ENCODE peak calls at places on chromosomes 4 and X, in six cellular contexts. One of them, this sample, is unnamed.

GRCh38 chr4:70979445-70980008 is 13.9 kb upstream of the DCK start:
- DNase-seq in heart left ventricle: no peak
- DNase-seq in stomach: no peak
- DNase-seq in A549: no peak
- DNase-seq in GM12878: no peak
- DNase-seq in adrenal gland: no peak
- DNase-seq in this sample: no peak

GRCh38 chrX:138925330-138925729 is 213.8 kb upstream of the FGF13 start:
- DNase-seq in A549: peak
- DNase-seq in stomach: no peak
- DNase-seq in GM12878: no peak
- DNase-seq in adrenal gland: peak
- DNase-seq in heart left ventricle: no peak
- DNase-seq in this sample: no peak

GRCh38 chrX:85140963-85141362 is 102.6 kb downstream of the SATL1 start:
- DNase-seq in A549: no peak
- DNase-seq in GM12878: no peak
- DNase-seq in heart left ventricle: no peak
- DNase-seq in adrenal gland: no peak
- DNase-seq in stomach: no peak
- DNase-seq in this sample: no peak

GRCh38 chr4:110926841-110927400 is 304.0 kb upstream of the PITX2 start:
- DNase-seq in stomach: no peak
- DNase-seq in adrenal gland: no peak
- DNase-seq in heart left ventricle: no peak
- DNase-seq in GM12878: no peak
- DNase-seq in A549: peak
- DNase-seq in this sample: no peak

GRCh38 chr4:185559913-185560281 is 24.6 kb upstream of the PDLIM3 start:
- DNase-seq in adrenal gland: no peak
- DNase-seq in A549: peak
- DNase-seq in stomach: peak
- DNase-seq in GM12878: no peak
- DNase-seq in heart left ventricle: peak
- DNase-seq in this sample: no peak

GRCh38 chrX:17377047-17377692 is 2.2 kb downstream of the NHS start:
- DNase-seq in GM12878: no peak
- DNase-seq in A549: peak
- DNase-seq in adrenal gland: peak
- DNase-seq in stomach: peak
- DNase-seq in heart left ventricle: peak
- DNase-seq in this sample: peak

GRCh38 chr4:21366840-21367239 is 581.7 kb downstream of the KCNIP4 start:
- DNase-seq in A549: no peak
- DNase-seq in GM12878: no peak
- DNase-seq in adrenal gland: no peak
- DNase-seq in heart left ventricle: no peak
- DNase-seq in stomach: no peak
- DNase-seq in this sample: no peak

GRCh38 chr4:77022581-77023133 is 53.1 kb downstream of the CCNI start:
- DNase-seq in heart left ventricle: no peak
- DNase-seq in adrenal gland: no peak
- DNase-seq in stomach: no peak
- DNase-seq in A549: no peak
- DNase-seq in GM12878: no peak
- DNase-seq in this sample: no peak

GRCh38 chr4:41430796-41431195 is 107.2 kb upstream of the LIMCH1 start:
- DNase-seq in heart left ventricle: no peak
- DNase-seq in A549: no peak
- DNase-seq in adrenal gland: no peak
- DNase-seq in stomach: no peak
- DNase-seq in GM12878: no peak
- DNase-seq in this sample: no peak

GRCh38 chr4:83454626-83455025 is 997 bp downstream of the HELQ start:
- DNase-seq in stomach: no peak
- DNase-seq in heart left ventricle: no peak
- DNase-seq in GM12878: no peak
- DNase-seq in adrenal gland: no peak
- DNase-seq in A549: no peak
- DNase-seq in this sample: no peak

GRCh38 chr4:16617416-16617815 is 281.0 kb downstream of the LDB2 start:
- DNase-seq in stomach: no peak
- DNase-seq in adrenal gland: no peak
- DNase-seq in A549: no peak
- DNase-seq in heart left ventricle: no peak
- DNase-seq in GM12878: no peak
- DNase-seq in this sample: no peak

GRCh38 chr4:158006973-158007372 is 165.9 kb downstream of the GASK1B start:
- DNase-seq in GM12878: no peak
- DNase-seq in A549: no peak
- DNase-seq in stomach: no peak
- DNase-seq in heart left ventricle: no peak
- DNase-seq in adrenal gland: no peak
- DNase-seq in this sample: no peak

GRCh38 chr4:73891739-73892405 is 22.7 kb downstream of the CXCL1 start:
- DNase-seq in heart left ventricle: no peak
- DNase-seq in stomach: no peak
- DNase-seq in A549: peak
- DNase-seq in GM12878: no peak
- DNase-seq in adrenal gland: no peak
- DNase-seq in this sample: no peak

GRCh38 chr4:118821590-118822293 is 14.2 kb downstream of the SEC24D start:
- DNase-seq in GM12878: no peak
- DNase-seq in adrenal gland: no peak
- DNase-seq in A549: no peak
- DNase-seq in stomach: no peak
- DNase-seq in heart left ventricle: no peak
- DNase-seq in this sample: peak

GRCh38 chr4:1364748-1365147 is 17.7 kb downstream of the UVSSA start:
- DNase-seq in stomach: no peak
- DNase-seq in A549: no peak
- DNase-seq in heart left ventricle: no peak
- DNase-seq in adrenal gland: no peak
- DNase-seq in GM12878: no peak
- DNase-seq in this sample: no peak

GRCh38 chr4:80071643-80072606 is 1.1 kb downstream of the ANTXR2 start:
- DNase-seq in heart left ventricle: peak
- DNase-seq in GM12878: peak
- DNase-seq in A549: peak
- DNase-seq in stomach: peak
- DNase-seq in adrenal gland: peak
- DNase-seq in this sample: peak

GRCh38 chr4:172726001-172726423 is 442.6 kb upstream of the GALNT7 start:
- DNase-seq in stomach: peak
- DNase-seq in GM12878: no peak
- DNase-seq in adrenal gland: no peak
- DNase-seq in heart left ventricle: no peak
- DNase-seq in A549: peak
- DNase-seq in this sample: peak

GRCh38 chr4:87353592-87353991 is 30.9 kb upstream of the HSD17B13 start:
- DNase-seq in adrenal gland: peak
- DNase-seq in A549: peak
- DNase-seq in stomach: no peak
- DNase-seq in heart left ventricle: no peak
- DNase-seq in GM12878: peak
- DNase-seq in this sample: no peak

GRCh38 chr4:150682126-150682525 is 100.2 kb downstream of the MAB21L2 start:
- DNase-seq in stomach: no peak
- DNase-seq in heart left ventricle: no peak
- DNase-seq in GM12878: no peak
- DNase-seq in A549: no peak
- DNase-seq in adrenal gland: no peak
- DNase-seq in this sample: no peak

GRCh38 chr4:2353222-2354107 is 65.0 kb downstream of the ZFYVE28 start:
- DNase-seq in heart left ventricle: peak
- DNase-seq in GM12878: no peak
- DNase-seq in A549: no peak
- DNase-seq in stomach: no peak
- DNase-seq in adrenal gland: peak
- DNase-seq in this sample: no peak

GRCh38 chr4:55808187-55808586 is 11.4 kb upstream of the EXOC1L start:
- DNase-seq in stomach: no peak
- DNase-seq in adrenal gland: no peak
- DNase-seq in A549: no peak
- DNase-seq in heart left ventricle: no peak
- DNase-seq in GM12878: no peak
- DNase-seq in this sample: no peak

DNA sequence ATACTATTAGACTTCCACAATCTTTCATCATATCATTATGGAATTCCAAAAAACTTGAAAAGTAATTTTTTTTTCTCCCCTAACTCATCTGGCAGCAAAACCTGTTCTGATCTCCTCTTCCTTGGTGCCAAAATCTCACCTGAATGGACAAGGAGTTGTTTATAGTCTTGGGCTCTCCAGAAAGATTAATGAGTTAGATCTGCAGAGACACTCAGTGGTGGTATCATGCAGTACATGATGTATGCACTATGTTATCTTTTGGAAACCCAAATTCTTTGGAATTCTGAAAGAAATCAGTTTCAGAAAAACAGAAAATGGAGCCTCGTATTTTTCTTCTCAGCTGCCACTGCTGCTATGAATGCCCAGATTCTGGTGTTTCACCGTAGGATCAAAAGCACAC is 11.7 kb downstream of the GPM6B start:
- DNase-seq in stomach: no peak
- DNase-seq in adrenal gland: no peak
- DNase-seq in GM12878: no peak
- DNase-seq in heart left ventricle: no peak
- DNase-seq in A549: no peak
- DNase-seq in this sample: no peak
- TF ChIP-seq CTCF in stomach: no peak
- TF ChIP-seq CTCF in adrenal gland: no peak
- TF ChIP-seq CTCF in GM12878: peak
- TF ChIP-seq CTCF in heart left ventricle: peak
- TF ChIP-seq CTCF in A549: no peak
- TF ChIP-seq CTCF in this sample: no peak

GRCh38 chr4:8188743-8189550 is 10.1 kb upstream of the SH3TC1 start:
- DNase-seq in GM12878: no peak
- DNase-seq in stomach: peak
- DNase-seq in adrenal gland: no peak
- DNase-seq in A549: no peak
- DNase-seq in heart left ventricle: peak
- DNase-seq in this sample: peak
- TF ChIP-seq POLR2A in GM12878: no peak
- TF ChIP-seq POLR2A in stomach: no peak
- TF ChIP-seq POLR2A in adrenal gland: no peak
- TF ChIP-seq POLR2A in A549: no peak
- TF ChIP-seq POLR2A in heart left ventricle: peak
- TF ChIP-seq POLR2A in this sample: peak

GRCh38 chr4:108152980-108153379 is 15.8 kb downstream of the LEF1 start:
- DNase-seq in GM12878: no peak
- DNase-seq in stomach: no peak
- DNase-seq in heart left ventricle: no peak
- DNase-seq in A549: no peak
- DNase-seq in adrenal gland: no peak
- DNase-seq in this sample: no peak

GRCh38 chr4:108156391-108156790 is 12.3 kb downstream of the LEF1 start:
- DNase-seq in heart left ventricle: no peak
- DNase-seq in GM12878: no peak
- DNase-seq in adrenal gland: no peak
- DNase-seq in stomach: no peak
- DNase-seq in A549: no peak
- DNase-seq in this sample: no peak

GRCh38 chr4:108157655-108158054 is 11.1 kb downstream of the LEF1 start:
- DNase-seq in heart left ventricle: no peak
- DNase-seq in A549: no peak
- DNase-seq in GM12878: no peak
- DNase-seq in stomach: no peak
- DNase-seq in adrenal gland: no peak
- DNase-seq in this sample: no peak

GRCh38 chr4:108159845-108160244 is 8.9 kb downstream of the LEF1 start:
- DNase-seq in adrenal gland: no peak
- DNase-seq in heart left ventricle: no peak
- DNase-seq in stomach: no peak
- DNase-seq in A549: no peak
- DNase-seq in GM12878: no peak
- DNase-seq in this sample: no peak

GRCh38 chr4:108155373-108155772 is 13.4 kb downstream of the LEF1 start:
- DNase-seq in stomach: no peak
- DNase-seq in heart left ventricle: no peak
- DNase-seq in A549: no peak
- DNase-seq in GM12878: no peak
- DNase-seq in adrenal gland: peak
- DNase-seq in this sample: no peak
- TF ChIP-seq CTCF in stomach: no peak
- TF ChIP-seq CTCF in heart left ventricle: peak
- TF ChIP-seq CTCF in A549: no peak
- TF ChIP-seq CTCF in GM12878: no peak
- TF ChIP-seq CTCF in adrenal gland: no peak
- TF ChIP-seq CTCF in this sample: no peak

GRCh38 chr4:30821275-30821674 is 101.1 kb downstream of the PCDH7 start:
- DNase-seq in adrenal gland: no peak
- DNase-seq in A549: no peak
- DNase-seq in stomach: no peak
- DNase-seq in heart left ventricle: no peak
- DNase-seq in GM12878: no peak
- DNase-seq in this sample: no peak

GRCh38 chr4:30817489-30817888 is 97.3 kb downstream of the PCDH7 start:
- DNase-seq in heart left ventricle: no peak
- DNase-seq in A549: no peak
- DNase-seq in GM12878: no peak
- DNase-seq in stomach: no peak
- DNase-seq in adrenal gland: no peak
- DNase-seq in this sample: no peak

GRCh38 chr4:30818541-30818940 is 98.4 kb downstream of the PCDH7 start:
- DNase-seq in heart left ventricle: no peak
- DNase-seq in GM12878: no peak
- DNase-seq in stomach: no peak
- DNase-seq in adrenal gland: no peak
- DNase-seq in A549: no peak
- DNase-seq in this sample: no peak

GRCh38 chr4:30815685-30816084 is 95.5 kb downstream of the PCDH7 start:
- DNase-seq in stomach: no peak
- DNase-seq in adrenal gland: no peak
- DNase-seq in GM12878: no peak
- DNase-seq in heart left ventricle: no peak
- DNase-seq in A549: no peak
- DNase-seq in this sample: no peak
- TF ChIP-seq POLR2A in stomach: no peak
- TF ChIP-seq POLR2A in adrenal gland: no peak
- TF ChIP-seq POLR2A in GM12878: no peak
- TF ChIP-seq POLR2A in heart left ventricle: no peak
- TF ChIP-seq POLR2A in A549: no peak
- TF ChIP-seq POLR2A in this sample: no peak

This sample was measured in right lobe of liver.